ENCODE peak calls at places on chromosomes 11 and 22, in five cellular contexts. V is mesenchymal stem cell, B is H9, R is trophoblast cell, N is H1. H is an unnamed sample.

GRCh38 chr11:1304376-1304775 is 5.1 kb downstream of the TOLLIP start:
- DNase-seq in V (no peak), B (no peak), R (no peak), N (no peak), H (no peak)

GRCh38 chr11:125365196-125365931 is 130.7 kb downstream of the FEZ1 start:
- DNase-seq in R (no peak), V (no peak), N (no peak), B (no peak), H (no peak)

GRCh38 chr11:57434640-57435546 is 8.0 kb upstream of the SLC43A3 start:
- DNase-seq in B (no peak), V (peak), R (peak), N (no peak), H (no peak)

GRCh38 chr11:17992916-17993315 is 19.9 kb downstream of the SERGEF start:
- DNase-seq in B (no peak), N (no peak), R (no peak), V (no peak), H (no peak)

GRCh38 chr11:130278151-130278550 is 36.6 kb downstream of the ZBTB44 start:
- DNase-seq in B (no peak), R (no peak), N (no peak), V (no peak), H (no peak)

GRCh38 chr11:122877732-122878131 is 4.8 kb upstream of the JHY start:
- DNase-seq in B (no peak), N (no peak), R (no peak), V (no peak), H (no peak)

GRCh38 chr11:131686836-131687235 is 316.4 kb downstream of the NTM start:
- DNase-seq in N (no peak), B (no peak), V (no peak), R (no peak), H (no peak)

GRCh38 chr11:66851698-66852465 is 5.0 kb upstream of the LRFN4 start:
- DNase-seq in B (peak), R (no peak), N (no peak), V (no peak), H (no peak)

GRCh38 chr22:32042924-32043323 is at the start of gene SLC5A1:
- DNase-seq in B (peak), N (no peak), R (no peak), V (no peak), H (no peak)

GRCh38 chr22:46432164-46433068 is 96.9 kb downstream of the TRMU start:
- DNase-seq in N (no peak), B (no peak), V (no peak), R (no peak), H (no peak)

GRCh38 chr11:250740-251299 is 14.0 kb downstream of the PSMD13 start:
- DNase-seq in V (peak), B (peak), N (peak), R (peak), H (peak)

GRCh38 chr11:48167380-48167779 is 49.2 kb upstream of the OR4B1 start:
- DNase-seq in B (no peak), R (no peak), V (no peak), N (no peak), H (no peak)

GRCh38 chr11:45964911-45965389 is 42.5 kb downstream of the LARGE2 start:
- DNase-seq in B (peak), R (peak), V (peak), N (peak), H (peak)

GRCh38 chr11:31958086-31958735 is 132.7 kb upstream of the RCN1 start:
- DNase-seq in B (peak), N (peak), V (peak), R (peak), H (peak)

GRCh38 chr22:49551897-49552659 is 275.6 kb downstream of the BRD1 start:
- DNase-seq in V (no peak), N (no peak), B (no peak), R (no peak), H (no peak)

GRCh38 chr11:96333076-96333744 is 9.8 kb downstream of the MAML2 start:
- DNase-seq in N (no peak), R (no peak), V (no peak), B (no peak), H (no peak)

GRCh38 chr11:68213135-68213515 is at the start of gene KMT5B:
- DNase-seq in V (peak), N (no peak), R (no peak), B (no peak), H (peak)

GRCh38 chr22:20749453-20749852 is 24.5 kb upstream of the SERPIND1 start:
- DNase-seq in B (no peak), R (no peak), V (no peak), N (no peak), H (no peak)

GRCh38 chr22:28992565-28993326 is 68.9 kb downstream of the C22orf31 start:
- DNase-seq in V (no peak), R (no peak), B (no peak), N (no peak), H (no peak)

GRCh38 chr11:69442807-69443137 is 38.7 kb upstream of the LINC01488 start:
- DNase-seq in R (peak), N (no peak), V (peak), B (peak), H (no peak)

GRCh38 chr11:12269104-12269441 is 108.3 kb upstream of the PARVA start:
- DNase-seq in R (peak), B (no peak), N (no peak), V (no peak), H (no peak)

GRCh38 chr11:35919244-35919643 is 24.6 kb upstream of the LDLRAD3 start:
- DNase-seq in R (no peak), B (no peak), N (no peak), V (no peak), H (peak)

GRCh38 chr11:763073-763463 is 14.2 kb downstream of the GATD1 start:
- DNase-seq in B (peak), R (no peak), V (no peak), N (no peak), H (no peak)

GRCh38 chr11:59679347-59679746 is 10.5 kb upstream of the PATL1 start:
- DNase-seq in N (no peak), R (no peak), B (no peak), V (no peak), H (no peak)

GRCh38 chr22:32754413-32755041 is 47.0 kb upstream of the TIMP3 start:
- DNase-seq in R (peak), V (peak), B (no peak), N (no peak), H (no peak)

GRCh38 chr11:70798296-70798695 is 400.0 kb downstream of the CTTN start:
- DNase-seq in B (no peak), N (no peak), R (no peak), V (no peak), H (no peak)

GRCh38 chr11:121482231-121483129 is 29.7 kb upstream of the SORL1-AS1 start:
- DNase-seq in V (no peak), B (no peak), R (no peak), N (no peak), H (no peak)

GRCh38 chr11:102138677-102139076 is 28.4 kb downstream of the YAP1 start:
- DNase-seq in V (peak), B (no peak), N (no peak), R (peak), H (no peak)

GRCh38 chr11:82996966-82997606 is 74.6 kb downstream of the RAB30 start:
- DNase-seq in N (no peak), V (no peak), R (peak), B (no peak), H (no peak)

GRCh38 chr11:82994615-82995014 is 77.1 kb downstream of the RAB30 start:
- DNase-seq in B (no peak), R (no peak), N (no peak), V (no peak), H (no peak)

GRCh38 chr11:82992219-82992618 is 79.5 kb downstream of the RAB30 start:
- DNase-seq in N (no peak), R (no peak), B (no peak), V (no peak), H (no peak)

GRCh38 chr11:82995754-82996398 is 75.8 kb downstream of the RAB30 start:
- DNase-seq in R (no peak), N (no peak), B (no peak), V (peak), H (no peak)

DNA sequence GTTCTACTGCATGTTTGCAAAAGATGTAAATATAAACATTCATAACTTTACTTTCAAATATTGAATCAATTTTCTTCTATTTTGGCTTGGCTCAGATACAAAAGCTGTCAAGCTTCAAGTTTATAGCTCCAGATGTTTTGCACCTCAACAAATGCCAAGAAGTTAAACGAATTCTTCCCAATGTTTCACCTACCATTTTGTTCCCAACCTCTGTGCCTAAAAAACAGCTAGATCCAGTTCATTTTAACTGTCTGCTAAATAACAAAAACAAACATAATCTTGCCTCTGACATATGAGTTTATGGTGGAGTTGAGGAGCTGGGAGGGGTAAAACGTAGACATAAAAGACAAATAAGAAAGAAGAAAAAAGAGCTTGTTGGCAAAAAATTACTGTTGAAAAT is 76.4 kb downstream of the RAB30 start:
- DNase-seq in B (no peak), R (no peak), N (no peak), V (no peak), H (no peak)
- H2BK12ac ChIP-seq in B (no peak), R (no peak), N (no peak), V (no peak), H (no peak)

DNA sequence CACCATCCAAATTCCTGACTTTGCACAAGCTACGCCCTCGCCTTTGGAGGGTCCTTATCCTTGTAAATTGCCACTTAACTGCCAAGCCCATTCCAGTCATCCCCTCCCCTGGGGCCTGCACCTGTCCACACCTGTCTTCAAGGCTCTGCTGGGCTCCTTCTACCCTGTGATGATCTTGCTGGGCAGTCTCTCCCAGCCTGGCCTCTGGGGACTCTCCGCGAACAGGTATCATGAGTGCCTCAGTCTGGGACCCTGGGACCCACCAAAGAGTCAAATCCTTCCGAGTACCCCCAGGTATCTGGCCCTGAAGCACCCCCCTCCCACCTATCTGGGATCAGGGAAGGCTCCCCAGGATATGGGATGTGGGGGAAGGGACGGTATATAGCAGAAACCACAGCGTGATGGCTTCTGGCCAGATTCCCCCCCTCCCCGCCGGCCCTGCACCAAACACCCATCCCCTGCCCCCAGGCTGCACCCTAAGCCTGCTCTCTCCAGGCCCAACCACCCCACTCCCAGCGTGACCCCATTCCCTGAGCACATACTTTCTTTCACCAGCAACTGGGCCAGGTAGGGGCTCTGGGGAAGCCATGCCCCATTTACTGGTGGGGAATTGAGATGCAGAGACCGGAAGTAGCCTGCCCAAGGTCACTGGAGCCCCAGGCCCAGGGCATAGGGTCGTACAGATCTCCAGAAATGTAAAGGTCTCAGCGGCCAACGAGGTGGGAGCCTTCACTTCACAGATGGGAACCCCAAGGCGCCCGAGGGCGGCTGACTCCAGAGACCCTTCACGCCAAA is 718 bp downstream of the ARAP1 start:
- DNase-seq in V (no peak), B (no peak), N (no peak), R (no peak), H (no peak)
- H3K14ac ChIP-seq in V (peak), B (peak), N (no peak), R (peak), H (no peak)

GRCh38 chr11:63569570-63569969 is 6.4 kb upstream of the PLAAT2 start:
- DNase-seq in B (peak), N (no peak), V (no peak), R (no peak), H (no peak)

GRCh38 chr11:63572026-63572688 is 9.0 kb upstream of the PLAAT2 start:
- DNase-seq in B (peak), V (no peak), R (no peak), N (no peak), H (no peak)

GRCh38 chr11:63574856-63575602 is 11.8 kb upstream of the PLAAT2 start:
- DNase-seq in B (peak), N (no peak), R (peak), V (no peak), H (no peak)

GRCh38 chr11:63573881-63574855 is 11.0 kb upstream of the PLAAT2 start:
- DNase-seq in N (no peak), B (peak), R (peak), V (peak), H (no peak)
- H2BK120ac ChIP-seq in N (no peak), B (no peak), R (no peak), V (no peak), H (no peak)

GRCh38 chr11:120023120-120023519 is 114.8 kb downstream of the TRIM29 start:
- DNase-seq in V (no peak), B (peak), R (no peak), N (no peak), H (no peak)
- H2BK12ac ChIP-seq in V (no peak), B (no peak), R (peak), N (peak), H (no peak)

GRCh38 chr11:61473370-61474025 is 35.1 kb upstream of the LRRC10B start:
- DNase-seq in B (no peak), R (peak), V (no peak), N (no peak), H (no peak)
- H3K14ac ChIP-seq in B (no peak), R (no peak), V (no peak), N (no peak), H (no peak)

GRCh38 chr11:40393511-40393910 is 1065.9 kb downstream of the LRRC4C start:
- DNase-seq in R (no peak), N (no peak), V (no peak), B (no peak), H (no peak)

GRCh38 chr11:40391679-40392078 is 1067.8 kb downstream of the LRRC4C start:
- DNase-seq in R (no peak), N (no peak), V (no peak), B (no peak), H (no peak)

GRCh38 chr11:40401132-40401853 is 1058.2 kb downstream of the LRRC4C start:
- DNase-seq in V (no peak), R (no peak), N (no peak), B (no peak), H (no peak)

DNA sequence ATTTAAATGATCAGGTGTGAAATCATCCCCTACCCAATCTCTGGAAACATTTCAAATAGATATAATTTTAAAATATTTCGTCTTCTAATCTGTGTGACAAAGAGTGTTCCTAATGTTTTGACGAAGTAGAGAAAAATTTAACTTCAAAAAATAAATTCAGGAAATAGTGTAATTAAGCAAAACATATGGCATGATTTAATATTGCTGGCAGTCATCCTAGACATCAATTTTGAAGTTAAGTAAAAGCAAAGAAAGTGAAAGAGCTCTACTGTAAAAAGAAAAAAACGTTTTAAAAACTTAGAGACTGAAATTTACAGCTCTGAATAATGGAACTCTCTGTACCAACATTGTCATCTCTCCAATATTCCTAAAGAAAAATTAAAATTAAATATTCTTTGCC is 1062.3 kb downstream of the LRRC4C start:
- DNase-seq in R (no peak), B (no peak), N (no peak), V (no peak), H (no peak)
- H2BK120ac ChIP-seq in R (no peak), B (no peak), N (no peak), V (no peak), H (no peak)

DNA sequence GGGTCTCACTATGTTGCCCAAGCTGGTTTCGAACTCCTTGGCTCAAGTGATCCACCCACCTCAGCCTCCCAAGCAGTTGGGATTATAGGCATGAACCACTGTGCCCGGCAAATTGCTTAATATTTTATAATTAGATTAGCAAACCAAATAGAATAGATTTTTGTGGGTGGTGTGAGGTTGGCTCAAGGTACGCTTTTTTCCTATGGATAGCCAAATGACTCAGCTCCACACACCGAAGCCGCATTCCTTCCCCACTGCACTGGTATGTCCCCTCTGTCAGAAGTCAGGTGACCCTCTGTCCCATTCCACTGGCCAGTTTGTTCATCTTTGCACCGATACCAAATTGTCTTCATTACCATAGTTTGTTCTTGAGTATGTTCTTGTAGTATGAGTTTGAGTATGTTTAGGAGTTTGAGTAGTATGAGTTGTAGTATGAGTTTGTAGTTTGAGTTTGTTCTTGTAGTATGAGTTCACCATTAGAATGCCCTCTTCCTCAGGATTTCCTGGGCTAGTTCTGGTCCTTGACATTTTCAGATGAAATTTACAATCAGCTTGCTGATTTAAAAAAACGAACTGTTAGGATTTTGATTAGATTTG is 19.4 kb downstream of the SUSD2 start:
- DNase-seq in R (peak), N (no peak), B (no peak), V (peak), H (no peak)
- H2BK12ac ChIP-seq in R (peak), N (no peak), B (no peak), V (no peak), H (no peak)

DNA sequence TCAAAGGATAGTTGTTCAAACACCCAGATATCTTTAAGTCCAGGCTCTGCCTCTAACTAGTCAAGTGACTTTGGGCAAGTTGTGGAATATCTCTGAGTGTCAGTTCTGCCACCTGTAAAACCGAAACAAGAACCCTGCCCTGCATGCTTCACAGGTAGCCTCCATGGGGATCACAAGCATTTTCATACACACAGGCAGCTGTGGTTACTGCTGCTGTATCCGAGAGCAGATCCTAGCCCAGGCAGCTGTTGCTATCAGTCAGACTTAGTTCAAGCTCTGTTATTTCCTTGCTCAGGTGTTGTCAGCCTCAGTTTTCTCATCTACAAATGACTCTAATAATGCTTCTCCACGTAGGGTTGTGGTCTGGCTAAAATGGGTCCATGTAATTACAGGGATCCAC is 6.5 kb upstream of the RASD2 start:
- DNase-seq in V (no peak), R (no peak), N (no peak), B (no peak), H (no peak)
- H3K14ac ChIP-seq in V (no peak), R (no peak), N (no peak), B (no peak), H (no peak)

DNA sequence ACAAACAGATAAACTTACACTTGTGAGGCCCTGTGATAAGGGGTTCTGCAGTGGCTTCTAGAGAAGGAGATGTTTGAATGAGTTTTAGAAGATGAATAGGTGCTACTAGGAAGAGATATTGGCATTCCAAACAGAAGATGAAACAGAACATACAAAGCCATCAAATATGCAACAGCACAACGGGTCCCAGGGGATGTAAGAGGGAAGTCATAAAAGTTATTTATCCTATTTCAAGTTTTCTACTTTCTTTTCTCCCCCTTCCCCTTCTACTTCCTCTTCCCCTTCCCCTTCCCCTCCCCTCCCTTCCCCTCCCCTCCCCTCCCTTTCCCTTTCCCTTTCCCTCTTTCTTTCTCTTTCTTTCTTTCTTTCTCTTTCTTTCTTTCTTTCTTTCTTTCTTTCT is 94.9 kb upstream of the CADM1 start:
- DNase-seq in R (no peak), V (no peak), B (no peak), N (no peak), H (no peak)
- H2BK120ac ChIP-seq in R (no peak), V (no peak), B (no peak), N (no peak), H (no peak)

DNA sequence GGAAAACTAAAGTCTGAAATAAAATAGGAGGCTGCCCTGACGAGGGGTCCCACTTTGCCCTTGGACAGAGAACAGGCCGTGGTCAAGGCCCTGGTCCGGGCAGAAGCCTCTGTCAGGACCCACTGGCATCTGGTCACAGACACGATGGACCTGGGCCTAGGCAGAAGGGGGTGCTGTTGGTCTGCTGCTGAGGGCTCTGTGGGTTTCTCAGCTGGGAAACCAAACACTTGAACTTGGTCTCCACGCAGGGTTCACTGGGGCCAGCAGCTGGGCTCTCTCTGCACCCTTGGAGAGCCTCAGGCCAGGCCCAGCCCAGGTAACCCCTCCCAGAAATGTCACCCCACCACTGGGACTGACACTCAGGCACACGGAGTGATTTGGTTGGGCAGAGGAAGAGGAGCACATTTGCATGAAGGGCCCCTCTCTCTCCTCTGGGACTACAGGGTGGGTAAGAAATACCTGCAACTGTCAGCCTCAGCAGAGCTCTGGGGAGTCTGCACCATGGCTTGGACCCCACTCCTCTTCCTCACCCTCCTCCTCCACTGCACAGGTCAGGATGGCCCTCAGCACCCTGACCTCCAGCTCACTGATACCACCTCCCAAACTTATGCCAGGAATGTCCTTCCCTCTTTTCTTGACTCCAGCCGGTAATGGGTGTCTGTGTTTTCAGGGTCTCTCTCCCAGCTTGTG is 48.1 kb upstream of the TOP3B start:
- DNase-seq in N (no peak), R (no peak), V (peak), B (peak), H (no peak)
- H2BK12ac ChIP-seq in N (no peak), R (no peak), V (no peak), B (no peak), H (no peak)